ENCODE peak calls at places on chromosomes 16 and 17, in six cellular contexts. T is mucosa of descending colon; A is CD8-positive, alpha-beta T cell; Y is tibial artery; R is pancreas; C is tibial nerve. N is an unnamed sample. For H3K4me1, the result is how much of the 10 kb centered on the place peaks cover.

GRCh38 chr16:15602285-15603044 is 40.5 kb downstream of the MARF1 start:
- DNase-seq in R (no peak), A (no peak), Y (no peak), C (no peak), T (no peak), N (no peak)

GRCh38 chr17:45861185-45861584 is 16.5 kb downstream of the SPPL2C start:
- DNase-seq in R (no peak), T (no peak), Y (no peak), A (no peak), C (no peak), N (no peak)

GRCh38 chr17:49495842-49496182 is 719 bp downstream of the NGFR start:
- DNase-seq in Y (no peak), T (no peak), R (no peak), A (no peak), C (no peak), N (peak)

GRCh38 chr16:68823401-68823800 is 19.9 kb upstream of the TANGO6 start:
- DNase-seq in A (no peak), T (no peak), C (no peak), R (no peak), Y (no peak), N (no peak)

GRCh38 chr16:84699147-84699711 is 571 bp upstream of the USP10 start:
- DNase-seq in Y (no peak), A (no peak), C (no peak), R (no peak), T (no peak), N (no peak)

GRCh38 chr16:88814144-88814502 is 2.4 kb upstream of the APRT start:
- DNase-seq in T (no peak), C (no peak), A (no peak), R (no peak), Y (no peak), N (no peak)

GRCh38 chr17:67503184-67503583 is 126.1 kb downstream of the PITPNC1 start:
- DNase-seq in A (no peak), Y (no peak), R (peak), C (no peak), T (no peak), N (no peak)

GRCh38 chr16:11603331-11603750 is 16.6 kb upstream of the LITAF start:
- DNase-seq in R (no peak), T (peak), A (no peak), Y (no peak), C (no peak), N (no peak)

GRCh38 chr16:86511317-86512161 is 1.2 kb downstream of the FOXF1 start:
- DNase-seq in C (no peak), A (no peak), R (no peak), Y (no peak), T (no peak), N (no peak)

GRCh38 chr17:47813077-47813476 is 8.5 kb downstream of the OSBPL7 start:
- DNase-seq in R (peak), Y (no peak), C (no peak), T (no peak), A (no peak), N (no peak)

GRCh38 chr16:50313596-50314483 is 47.5 kb downstream of the ADCY7 start:
- DNase-seq in T (peak), A (peak), R (no peak), C (peak), Y (peak), N (peak)

GRCh38 chr16:57889960-57890751 is 80.8 kb downstream of the CNGB1 start:
- DNase-seq in C (peak), Y (peak), T (no peak), R (no peak), A (no peak), N (no peak)

GRCh38 chr16:54540525-54541180 is 254.1 kb upstream of the IRX3 start:
- DNase-seq in C (no peak), T (no peak), Y (no peak), A (no peak), R (peak), N (no peak)

GRCh38 chr17:74759941-74760340 is 11.5 kb downstream of the NHERF1 start:
- DNase-seq in Y (no peak), A (no peak), T (no peak), R (no peak), C (no peak), N (no peak)

GRCh38 chr17:83006515-83007455 is 72.6 kb upstream of the METRNL start:
- DNase-seq in A (no peak), T (no peak), R (no peak), C (no peak), Y (no peak), N (no peak)

GRCh38 chr16:19886061-19886792 is 1.6 kb upstream of the GPRC5B start:
- DNase-seq in Y (peak), T (peak), A (peak), R (peak), C (peak), N (peak)

GRCh38 chr17:38893612-38894011 is 23.8 kb downstream of the LASP1 start:
- DNase-seq in T (no peak), R (no peak), C (no peak), Y (no peak), A (no peak), N (no peak)

GRCh38 chr17:47239663-47240374 is 13.8 kb upstream of the ITGB3 start:
- DNase-seq in A (no peak), T (no peak), Y (peak), C (peak), R (peak), N (peak)

GRCh38 chr16:56993204-56993603 is 3.8 kb downstream of the NLRC5 start:
- DNase-seq in A (no peak), R (no peak), T (no peak), Y (no peak), C (no peak), N (no peak)

GRCh38 chr17:17663160-17664072 is 17.8 kb upstream of the RAI1 start:
- DNase-seq in R (no peak), C (no peak), A (peak), T (peak), Y (no peak), N (peak)

GRCh38 chr16:85286970-85287814 is 174.9 kb upstream of the CIBAR2 start:
- DNase-seq in R (no peak), T (peak), C (no peak), Y (peak), A (no peak), N (peak)

GRCh38 chr17:356671-357434 is 4.2 kb upstream of the RPH3AL start:
- DNase-seq in T (no peak), Y (no peak), C (no peak), A (no peak), R (no peak), N (no peak)

GRCh38 chr16:27340654-27341053 is 26.9 kb downstream of the IL4R start:
- DNase-seq in A (no peak), C (no peak), T (no peak), R (no peak), Y (no peak), N (no peak)

GRCh38 chr17:75060434-75061054 is 13.5 kb downstream of the KCTD2 start:
- DNase-seq in Y (no peak), T (no peak), A (no peak), C (no peak), R (no peak), N (peak)

GRCh38 chr16:88282221-88283041 is 100.3 kb upstream of the ZNF469 start:
- DNase-seq in C (no peak), Y (no peak), R (no peak), T (peak), A (no peak), N (peak)

GRCh38 chr16:66925322-66925840 is at the start of gene RRAD:
- DNase-seq in R (no peak), A (no peak), C (no peak), Y (peak), T (no peak), N (peak)

GRCh38 chr16:88409296-88410065 is 26.7 kb downstream of the ZNF469 start:
- DNase-seq in Y (no peak), C (no peak), A (no peak), T (no peak), R (no peak), N (no peak)

GRCh38 chr16:24178496-24178895 is 77.6 kb upstream of the CACNG3 start:
- DNase-seq in Y (no peak), T (no peak), R (no peak), C (no peak), A (no peak), N (no peak)

GRCh38 chr17:63476857-63477470 is at the start of gene ACE:
- DNase-seq in R (peak), A (peak), C (no peak), T (peak), Y (no peak), N (peak)

GRCh38 chr16:77063617-77064016 is 127.4 kb upstream of the MON1B start:
- DNase-seq in C (no peak), R (no peak), T (no peak), A (no peak), Y (no peak), N (no peak)

GRCh38 chr16:86088287-86088686 is 189.3 kb downstream of the IRF8 start:
- DNase-seq in T (no peak), Y (no peak), R (no peak), C (no peak), A (no peak), N (no peak)

GRCh38 chr17:20986767-20987510 is 55.9 kb downstream of the USP22 start:
- DNase-seq in A (no peak), T (no peak), R (no peak), C (no peak), Y (no peak), N (no peak)

GRCh38 chr16:606656-607307 is 16.9 kb downstream of the RAB40C start:
- DNase-seq in C (no peak), Y (no peak), A (no peak), R (no peak), T (no peak), N (no peak)

GRCh38 chr16:47644166-47644565 is 183.0 kb downstream of the PHKB start:
- DNase-seq in Y (peak), C (no peak), T (no peak), R (no peak), A (no peak), N (no peak)

GRCh38 chr16:12601290-12601900 is 202.3 kb downstream of the CPPED1 start:
- DNase-seq in Y (no peak), R (no peak), A (no peak), C (no peak), T (no peak), N (no peak)

GRCh38 chr16:27495191-27495590 is 54.5 kb downstream of the GTF3C1 start:
- DNase-seq in R (no peak), A (no peak), Y (peak), C (peak), T (no peak), N (peak)

GRCh38 chr16:26371349-26371869 is 679.6 kb downstream of the HS3ST4 start:
- DNase-seq in C (no peak), R (no peak), A (no peak), Y (no peak), T (no peak), N (no peak)

GRCh38 chr17:50143461-50144176 is 6.9 kb downstream of the PPP1R9B start:
- DNase-seq in C (no peak), R (no peak), A (no peak), Y (no peak), T (no peak), N (no peak)

GRCh38 chr16:75309899-75310430 is 58.5 kb upstream of the BCAR1 start:
- DNase-seq in A (no peak), C (no peak), Y (no peak), R (no peak), T (no peak), N (no peak)
- H3K4me1 ChIP-seq in A (under half), C (under half), Y (under half), R (half or more), T (under half), N (under half)

GRCh38 chr17:27846042-27846655 is 45.8 kb upstream of the NOS2 start:
- DNase-seq in A (peak), R (no peak), Y (no peak), T (no peak), C (no peak), N (no peak)
- H3K4me3 ChIP-seq in A (peak), R (no peak), Y (no peak), T (no peak), C (no peak), N (no peak)

GRCh38 chr17:7575959-7576358 is 3.5 kb upstream of the CD68 start:
- DNase-seq in Y (no peak), R (no peak), T (no peak), A (no peak), C (no peak), N (no peak)
- H3K4me1 ChIP-seq in Y (half or more), R (under half), T (under half), A (under half), C (half or more), N (under half)

GRCh38 chr17:15264542-15264941 is 584 bp downstream of the PMP22 start:
- DNase-seq in R (peak), C (no peak), Y (peak), T (peak), A (no peak), N (peak)
- H3K4me3 ChIP-seq in R (no peak), C (peak), Y (peak), T (no peak), A (no peak), N (peak)

GRCh38 chr17:78128616-78129384 is at the start of gene TMC6:
- DNase-seq in T (peak), A (peak), C (no peak), Y (no peak), R (peak), N (no peak)

GRCh38 chr17:78131172-78132085 is 858 bp downstream of the TMC8 start:
- DNase-seq in R (no peak), Y (no peak), A (peak), C (no peak), T (peak), N (no peak)

GRCh38 chr17:78129385-78130079 is 977 bp upstream of the TMC6 start:
- DNase-seq in Y (no peak), R (no peak), A (peak), T (peak), C (no peak), N (no peak)

GRCh38 chr17:78130439-78131101 is at the start of gene TMC8:
- DNase-seq in C (peak), Y (peak), R (no peak), A (peak), T (peak), N (peak)

DNA sequence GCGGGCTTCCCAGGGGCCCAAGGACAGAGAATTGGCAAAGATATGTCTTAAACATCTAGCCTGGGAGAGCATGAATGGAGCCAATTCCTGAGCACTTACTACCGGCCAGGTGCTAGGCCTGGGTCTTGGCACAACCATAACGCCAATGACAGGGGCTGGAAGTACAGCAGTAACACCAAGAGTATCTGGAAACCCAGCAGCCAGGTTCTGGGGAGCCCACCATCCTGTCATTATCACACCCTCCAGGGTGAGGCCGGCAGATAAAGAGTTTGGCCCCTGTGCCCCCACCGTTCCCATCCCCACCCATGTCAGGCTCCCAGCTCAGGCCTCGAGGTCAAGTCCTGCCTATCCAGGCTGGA is 512 bp upstream of the TMC8 start:
- DNase-seq in C (no peak), A (no peak), Y (no peak), R (no peak), T (no peak), N (no peak)
- H3K4me1 ChIP-seq in C (half or more), A (half or more), Y (half or more), R (under half), T (half or more), N (under half)